ENCODE peak calls at places on chromosome 2, in four cellular contexts. One of them, this sample, is unnamed.

GRCh38 chr2:126220336-126220735 is 435.6 kb upstream of the GYPC start:
- DNase-seq in tibial artery: no peak
- DNase-seq in HCT116: no peak
- DNase-seq in hepatocyte: no peak
- DNase-seq in this sample: no peak

GRCh38 chr2:118224888-118225264 is 136.6 kb downstream of the INSIG2 start:
- DNase-seq in HCT116: no peak
- DNase-seq in hepatocyte: no peak
- DNase-seq in tibial artery: no peak
- DNase-seq in this sample: no peak

GRCh38 chr2:175690113-175690716 is 311.9 kb downstream of the LNPK start:
- DNase-seq in HCT116: peak
- DNase-seq in hepatocyte: peak
- DNase-seq in tibial artery: no peak
- DNase-seq in this sample: peak

GRCh38 chr2:178404380-178404767 is 46.6 kb downstream of the PRKRA start:
- DNase-seq in hepatocyte: no peak
- DNase-seq in tibial artery: no peak
- DNase-seq in HCT116: no peak
- DNase-seq in this sample: peak

GRCh38 chr2:169131587-169132512 is 62.5 kb downstream of the DHRS9 start:
- DNase-seq in tibial artery: no peak
- DNase-seq in HCT116: peak
- DNase-seq in hepatocyte: peak
- DNase-seq in this sample: peak

GRCh38 chr2:38549066-38549465 is 53.7 kb downstream of the HNRNPLL start:
- DNase-seq in hepatocyte: no peak
- DNase-seq in HCT116: no peak
- DNase-seq in tibial artery: no peak
- DNase-seq in this sample: no peak

GRCh38 chr2:52879561-52879960 is 888.0 kb upstream of the CHAC2 start:
- DNase-seq in hepatocyte: no peak
- DNase-seq in HCT116: no peak
- DNase-seq in tibial artery: no peak
- DNase-seq in this sample: no peak

GRCh38 chr2:173239644-173240043 is 115.0 kb upstream of the CDCA7 start:
- DNase-seq in tibial artery: no peak
- DNase-seq in HCT116: no peak
- DNase-seq in hepatocyte: no peak
- DNase-seq in this sample: no peak

GRCh38 chr2:189555243-189555642 is 25.3 kb downstream of the SLC40A1 start:
- DNase-seq in HCT116: no peak
- DNase-seq in tibial artery: no peak
- DNase-seq in hepatocyte: peak
- DNase-seq in this sample: peak

GRCh38 chr2:189281151-189281550 is 101.6 kb upstream of the COL5A2 start:
- DNase-seq in hepatocyte: no peak
- DNase-seq in tibial artery: no peak
- DNase-seq in HCT116: no peak
- DNase-seq in this sample: no peak

GRCh38 chr2:85584857-85585780 is 888 bp downstream of the VAMP5 start:
- DNase-seq in HCT116: no peak
- DNase-seq in tibial artery: no peak
- DNase-seq in hepatocyte: peak
- DNase-seq in this sample: peak

GRCh38 chr2:18966131-18966530 is 376.8 kb upstream of the NT5C1B start:
- DNase-seq in tibial artery: no peak
- DNase-seq in HCT116: no peak
- DNase-seq in hepatocyte: no peak
- DNase-seq in this sample: no peak

GRCh38 chr2:128690431-128690830 is 371.8 kb upstream of the HS6ST1 start:
- DNase-seq in tibial artery: no peak
- DNase-seq in HCT116: no peak
- DNase-seq in hepatocyte: no peak
- DNase-seq in this sample: no peak

GRCh38 chr2:3868012-3868411 is 164.6 kb downstream of the DCDC2C start:
- DNase-seq in hepatocyte: no peak
- DNase-seq in HCT116: no peak
- DNase-seq in tibial artery: no peak
- DNase-seq in this sample: no peak

GRCh38 chr2:170715932-170716777 is 1.0 kb downstream of the SP5 start:
- DNase-seq in tibial artery: no peak
- DNase-seq in HCT116: no peak
- DNase-seq in hepatocyte: peak
- DNase-seq in this sample: no peak

GRCh38 chr2:38158361-38159128 is 82.6 kb upstream of the CYP1B1 start:
- DNase-seq in tibial artery: no peak
- DNase-seq in hepatocyte: no peak
- DNase-seq in HCT116: no peak
- DNase-seq in this sample: no peak

GRCh38 chr2:48482313-48482712 is 47.6 kb upstream of the STON1 start:
- DNase-seq in hepatocyte: peak
- DNase-seq in HCT116: no peak
- DNase-seq in tibial artery: no peak
- DNase-seq in this sample: no peak

GRCh38 chr2:15664273-15665066 is 72.8 kb downstream of the DDX1 start:
- DNase-seq in tibial artery: no peak
- DNase-seq in HCT116: no peak
- DNase-seq in hepatocyte: peak
- DNase-seq in this sample: no peak

GRCh38 chr2:42013409-42013808 is 34.4 kb upstream of the PKDCC start:
- DNase-seq in tibial artery: no peak
- DNase-seq in HCT116: no peak
- DNase-seq in hepatocyte: no peak
- DNase-seq in this sample: no peak

GRCh38 chr2:68193774-68194372 is 36.2 kb downstream of the PNO1 start:
- DNase-seq in HCT116: no peak
- DNase-seq in tibial artery: no peak
- DNase-seq in hepatocyte: no peak
- DNase-seq in this sample: peak

GRCh38 chr2:100731535-100731981 is 88.4 kb upstream of the NPAS2 start:
- DNase-seq in tibial artery: no peak
- DNase-seq in HCT116: no peak
- DNase-seq in hepatocyte: no peak
- DNase-seq in this sample: peak

GRCh38 chr2:40034801-40035200 is 255.7 kb upstream of the THUMPD2 start:
- DNase-seq in tibial artery: no peak
- DNase-seq in hepatocyte: no peak
- DNase-seq in HCT116: no peak
- DNase-seq in this sample: peak

GRCh38 chr2:234025475-234025874 is 25.0 kb upstream of the SPP2 start:
- DNase-seq in HCT116: no peak
- DNase-seq in tibial artery: no peak
- DNase-seq in hepatocyte: no peak
- DNase-seq in this sample: no peak

GRCh38 chr2:66110071-66110470 is 324.9 kb upstream of the MEIS1 start:
- DNase-seq in tibial artery: no peak
- DNase-seq in hepatocyte: no peak
- DNase-seq in HCT116: no peak
- DNase-seq in this sample: no peak

GRCh38 chr2:37343537-37344434 is 644 bp upstream of the QPCT start:
- DNase-seq in tibial artery: no peak
- DNase-seq in hepatocyte: peak
- DNase-seq in HCT116: no peak
- DNase-seq in this sample: peak

GRCh38 chr2:212364106-212364505 is 174.5 kb downstream of the ERBB4 start:
- DNase-seq in hepatocyte: no peak
- DNase-seq in tibial artery: no peak
- DNase-seq in HCT116: no peak
- DNase-seq in this sample: no peak

GRCh38 chr2:62568983-62569837 is 63.2 kb upstream of the TMEM17 start:
- DNase-seq in tibial artery: no peak
- DNase-seq in hepatocyte: no peak
- DNase-seq in HCT116: no peak
- DNase-seq in this sample: peak

GRCh38 chr2:70906022-70906421 is 29.7 kb upstream of the ATP6V1B1 start:
- DNase-seq in HCT116: no peak
- DNase-seq in hepatocyte: no peak
- DNase-seq in tibial artery: no peak
- DNase-seq in this sample: no peak

GRCh38 chr2:63861220-63861822 is 19.6 kb downstream of the UGP2 start:
- DNase-seq in hepatocyte: peak
- DNase-seq in HCT116: peak
- DNase-seq in tibial artery: peak
- DNase-seq in this sample: no peak

GRCh38 chr2:241040081-241040803 is 41.8 kb downstream of the SNED1 start:
- DNase-seq in tibial artery: no peak
- DNase-seq in HCT116: no peak
- DNase-seq in hepatocyte: no peak
- DNase-seq in this sample: no peak

DNA sequence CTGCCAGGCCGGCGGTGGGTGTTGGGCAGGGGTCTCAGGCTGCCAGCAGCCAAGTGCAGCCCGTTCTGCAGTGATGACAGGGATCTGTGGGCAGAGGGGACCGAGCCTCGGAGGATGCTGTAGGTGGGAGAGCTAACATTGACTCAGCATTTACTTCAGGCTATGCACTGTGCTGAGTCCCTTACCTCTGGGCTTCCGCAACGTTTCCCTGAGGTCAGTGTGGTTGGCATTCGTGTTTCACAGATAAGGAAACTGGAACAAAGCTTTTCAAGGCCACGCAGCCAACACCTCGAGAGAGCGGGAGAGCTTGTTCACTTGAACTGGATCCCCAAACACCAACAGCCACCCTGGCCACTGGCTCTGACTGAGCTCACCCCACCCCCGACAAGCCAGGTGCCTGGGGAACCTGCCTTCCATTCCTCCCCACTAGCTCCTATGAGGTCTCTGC is 839 bp upstream of the GPR148 start:
- DNase-seq in hepatocyte: peak
- DNase-seq in HCT116: no peak
- DNase-seq in tibial artery: no peak
- DNase-seq in this sample: no peak
- H3K4me3 ChIP-seq in hepatocyte: no peak
- H3K4me3 ChIP-seq in HCT116: peak
- H3K4me3 ChIP-seq in tibial artery: peak
- H3K4me3 ChIP-seq in this sample: peak

GRCh38 chr2:220127857-220128256 is 500.4 kb downstream of the SLC4A3 start:
- DNase-seq in HCT116: no peak
- DNase-seq in tibial artery: no peak
- DNase-seq in hepatocyte: no peak
- DNase-seq in this sample: no peak

GRCh38 chr2:220129427-220129826 is 502.0 kb downstream of the SLC4A3 start:
- DNase-seq in hepatocyte: peak
- DNase-seq in tibial artery: no peak
- DNase-seq in HCT116: no peak
- DNase-seq in this sample: no peak

GRCh38 chr2:220127311-220127710 is 499.9 kb downstream of the SLC4A3 start:
- DNase-seq in hepatocyte: no peak
- DNase-seq in tibial artery: no peak
- DNase-seq in HCT116: no peak
- DNase-seq in this sample: peak
- H3K27ac ChIP-seq in hepatocyte: no peak
- H3K27ac ChIP-seq in tibial artery: no peak
- H3K27ac ChIP-seq in HCT116: no peak
- H3K27ac ChIP-seq in this sample: no peak

GRCh38 chr2:127681288-127681771 is 6.0 kb upstream of the LIMS2 start:
- DNase-seq in HCT116: no peak
- DNase-seq in hepatocyte: no peak
- DNase-seq in tibial artery: peak
- DNase-seq in this sample: no peak
- H3K4me3 ChIP-seq in HCT116: no peak
- H3K4me3 ChIP-seq in hepatocyte: no peak
- H3K4me3 ChIP-seq in tibial artery: peak
- H3K4me3 ChIP-seq in this sample: no peak

DNA sequence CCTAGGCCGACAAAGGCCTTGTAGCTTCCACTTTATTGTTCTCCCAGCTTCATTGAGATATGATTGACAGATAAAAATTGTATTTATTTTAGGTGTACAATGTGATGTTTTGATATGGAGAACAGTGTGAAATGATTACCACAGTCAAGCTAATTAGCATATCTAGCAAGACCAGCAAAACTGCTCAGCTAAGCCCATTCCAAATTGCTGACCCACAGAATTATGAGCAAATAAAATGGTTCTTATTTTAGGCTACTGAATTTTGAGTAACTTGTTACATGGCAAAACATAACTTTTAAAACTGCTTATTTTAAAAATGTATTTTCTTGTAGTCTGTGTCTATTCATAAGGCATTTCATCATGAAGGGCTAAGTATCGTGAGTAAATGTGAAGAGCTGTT is 8.6 kb upstream of the SELENOI start:
- DNase-seq in hepatocyte: no peak
- DNase-seq in tibial artery: no peak
- DNase-seq in HCT116: no peak
- DNase-seq in this sample: no peak
- H3K27ac ChIP-seq in hepatocyte: no peak
- H3K27ac ChIP-seq in tibial artery: no peak
- H3K27ac ChIP-seq in HCT116: no peak
- H3K27ac ChIP-seq in this sample: no peak

DNA sequence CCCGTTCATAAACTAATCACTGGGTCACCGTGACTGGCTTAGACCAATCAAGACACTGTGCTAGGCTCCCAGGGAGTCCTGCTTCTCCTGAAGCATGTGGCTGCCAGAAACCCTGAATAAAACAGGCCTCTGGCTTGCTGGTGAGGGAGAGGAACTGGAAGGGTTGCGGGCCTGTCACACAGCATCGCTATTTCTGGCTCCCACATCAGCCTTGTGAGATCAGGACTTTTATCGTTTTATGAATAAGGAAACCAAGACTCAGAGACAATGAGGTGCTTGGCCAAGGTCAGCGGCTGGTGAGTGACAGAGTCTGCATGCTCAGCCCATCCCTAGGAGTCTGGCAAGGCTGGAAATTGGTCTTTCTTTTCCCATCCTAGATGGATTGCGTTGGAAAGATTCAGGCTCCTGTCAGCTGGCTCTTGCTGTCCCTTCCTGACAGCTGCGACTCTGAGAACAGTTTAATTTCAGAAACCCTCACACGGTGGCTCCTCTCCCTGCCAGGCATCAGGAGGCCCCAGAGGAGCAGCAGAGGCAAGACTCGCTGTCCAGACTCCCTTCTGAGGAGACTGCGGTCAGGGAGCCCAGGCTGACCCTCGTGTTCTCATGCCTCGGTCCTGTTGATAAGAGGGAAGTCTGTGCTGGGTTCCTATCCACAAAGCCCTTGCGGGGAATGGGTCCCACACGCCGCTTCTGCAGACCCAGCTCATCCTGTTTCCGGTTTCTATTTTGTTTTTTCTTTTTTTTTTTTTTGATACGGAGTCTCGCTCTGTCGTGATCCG is 104.4 kb upstream of the TAF1B start:
- DNase-seq in hepatocyte: no peak
- DNase-seq in HCT116: no peak
- DNase-seq in tibial artery: no peak
- DNase-seq in this sample: no peak
- H3K4me3 ChIP-seq in hepatocyte: no peak
- H3K4me3 ChIP-seq in HCT116: no peak
- H3K4me3 ChIP-seq in tibial artery: peak
- H3K4me3 ChIP-seq in this sample: no peak